ENCODE peak calls at places on chromosomes 7 and 10, in seven cellular contexts. A is SK-N-SH, I is HepG2, K is H1, B is K562, L is HCT116, H is GM12878. V is an unnamed sample.

GRCh38 chr10:10873915-10874314 is 143.8 kb upstream of the CELF2 start:
- DNase-seq in H (no peak), A (no peak), I (no peak), B (no peak), L (no peak), K (no peak), V (no peak)

GRCh38 chr10:103838095-103838395 is 17.3 kb downstream of the SH3PXD2A start:
- DNase-seq in B (no peak), L (no peak), I (no peak), K (no peak), A (no peak), H (no peak), V (no peak)

GRCh38 chr7:5693529-5693928 is 87.9 kb downstream of the RNF216 start:
- DNase-seq in L (no peak), A (no peak), B (no peak), I (peak; percentile 16), K (no peak), H (peak; percentile 89), V (no peak)

GRCh38 chr10:105844653-105845052 is 1203.6 kb downstream of the SORCS3 start:
- DNase-seq in I (no peak), L (no peak), B (no peak), A (no peak), K (no peak), H (no peak), V (no peak)

GRCh38 chr10:105597297-105597696 is 956.2 kb downstream of the SORCS3 start:
- DNase-seq in K (no peak), I (no peak), H (no peak), A (no peak), L (no peak), B (no peak), V (no peak)

GRCh38 chr10:33139191-33139646 is 181.2 kb upstream of the ITGB1 start:
- DNase-seq in B (no peak), H (no peak), K (no peak), I (no peak), A (no peak), L (no peak), V (no peak)

GRCh38 chr10:29189272-29189671 is 99.6 kb upstream of the LYZL1 start:
- DNase-seq in L (no peak), A (no peak), B (no peak), I (no peak), K (no peak), H (no peak), V (no peak)

GRCh38 chr10:112332509-112333228 is 41.2 kb upstream of the ACSL5 start:
- DNase-seq in A (no peak), K (no peak), L (peak; percentile 94), I (peak; percentile 80), B (no peak), H (no peak), V (no peak)

GRCh38 chr7:45924283-45924682 is 3.2 kb upstream of the IGFBP3 start:
- DNase-seq in K (no peak), I (no peak), L (no peak), A (no peak), H (no peak), B (no peak), V (peak; percentile 33)

GRCh38 chr10:22550732-22551131 is 163.6 kb downstream of the PIP4K2A start:
- DNase-seq in I (peak; percentile 40), A (peak; percentile 69), L (peak; percentile 16), K (peak; percentile 91), H (no peak), B (peak; percentile 59), V (no peak)

GRCh38 chr7:128697301-128697905 is 25.3 kb downstream of the GARIN1A start:
- DNase-seq in K (peak; percentile 97), B (peak; percentile 93), H (no peak), A (peak; percentile 89), I (peak; percentile 21), L (no peak), V (no peak)

GRCh38 chr10:131909014-131909808 is 8.4 kb downstream of the PPP2R2D start:
- DNase-seq in H (no peak), B (no peak), L (no peak), I (no peak), K (no peak), A (no peak), V (no peak)

GRCh38 chr10:96831867-96832720 is at the start of gene LCOR:
- DNase-seq in B (peak; percentile 85), I (peak; percentile 71), L (peak; percentile 59), H (no peak), K (peak; percentile 86), A (peak; percentile 99), V (peak; percentile 98)

DNA sequence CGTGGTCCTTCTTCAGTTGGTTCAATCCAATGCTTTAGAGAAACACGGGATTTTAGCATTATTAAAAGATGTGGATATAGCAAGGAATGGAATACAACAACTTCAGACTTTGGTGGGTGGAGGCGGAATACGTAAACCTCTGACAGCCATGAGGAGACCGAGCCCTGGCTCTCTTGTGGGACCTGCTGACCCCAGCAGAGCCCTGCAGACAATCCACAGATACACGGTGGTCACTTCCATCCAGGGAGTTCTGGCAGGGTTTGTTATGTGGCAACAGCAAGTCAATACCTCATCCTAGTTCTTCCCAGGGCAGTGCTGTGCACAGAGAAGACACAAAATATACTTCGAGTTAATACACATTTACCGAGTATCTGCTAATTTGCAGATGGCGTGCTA is 118.5 kb upstream of the DIP2C start:
- DNase-seq in L (no peak), H (no peak), B (no peak), K (no peak), I (no peak), A (no peak), V (no peak)
- TF ChIP-seq JUND in L (no peak), H (no peak), B (no peak), K (no peak), I (no peak), A (no peak), V (no peak)

DNA sequence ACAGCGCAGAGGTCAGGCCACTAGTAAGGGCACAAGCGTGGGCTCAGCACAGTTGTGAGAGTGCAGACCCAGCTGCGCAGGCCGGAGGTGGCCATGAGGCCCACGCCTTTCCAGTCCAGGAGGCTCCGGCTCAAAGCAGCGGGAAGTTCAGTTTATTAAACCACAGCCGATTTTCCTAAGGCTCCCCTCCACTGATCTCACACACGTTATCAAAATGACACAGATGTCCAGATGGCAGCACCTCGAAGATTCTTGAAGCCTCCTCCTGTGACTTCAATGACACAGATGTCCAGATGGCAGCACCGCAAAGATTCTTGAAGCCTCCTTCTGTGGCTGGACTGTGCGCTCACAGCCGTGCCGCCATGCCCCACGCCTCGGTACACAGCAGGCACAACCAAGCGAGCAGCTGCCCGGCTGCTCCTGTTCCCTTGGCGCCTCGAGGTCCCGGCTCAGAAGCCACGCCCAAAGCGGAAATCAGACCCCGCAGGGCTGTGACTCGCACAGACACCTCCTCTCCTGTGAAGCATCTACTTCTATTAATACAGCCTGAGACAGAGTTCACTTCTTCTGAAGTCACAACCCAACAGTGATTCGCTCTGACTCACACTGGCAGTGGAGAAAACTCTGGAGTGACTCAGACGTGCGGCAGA is 122.7 kb downstream of the MAD1L1 start:
- DNase-seq in K (no peak), I (peak; percentile 70), A (no peak), B (peak; percentile 85), H (peak; percentile 36), L (peak; percentile 94), V (no peak)
- TF ChIP-seq JUND in K (no peak), I (no peak), A (no peak), B (peak; percentile 63), H (no peak), L (no peak), V (no peak)

DNA sequence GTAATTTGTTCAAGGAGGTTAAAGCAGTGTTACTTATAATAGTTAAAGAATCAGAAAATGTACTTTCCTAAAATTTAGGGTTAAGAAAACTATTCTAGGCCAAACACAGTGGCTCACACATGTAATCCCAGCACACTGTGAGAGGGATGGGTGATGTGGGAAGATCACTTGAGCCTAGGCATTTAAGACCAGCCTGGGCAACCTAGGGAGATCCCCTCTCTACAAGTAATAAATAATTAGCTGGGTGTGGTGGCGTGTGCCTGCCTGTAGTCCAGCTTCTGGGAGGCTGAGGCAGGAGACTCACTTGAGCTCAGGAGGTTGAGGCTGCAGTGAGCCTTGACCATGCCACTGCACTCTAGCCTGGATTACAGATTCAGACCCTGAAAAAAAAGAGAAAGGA is 3.6 kb upstream of the STEAP2 start:
- DNase-seq in A (no peak), L (no peak), B (no peak), H (no peak), I (no peak), K (no peak), V (no peak)
- TF ChIP-seq JUND in A (no peak), L (no peak), B (no peak), H (no peak), I (no peak), K (no peak), V (no peak)

GRCh38 chr7:129924602-129925001 is 28.2 kb downstream of the UBE2H start:
- DNase-seq in H (no peak), B (no peak), A (no peak), L (no peak), I (no peak), K (peak; percentile 22), V (no peak)

GRCh38 chr7:129919492-129919891 is 33.3 kb downstream of the UBE2H start:
- DNase-seq in A (no peak), K (peak; percentile 39), I (peak; percentile 8), L (no peak), H (no peak), B (no peak), V (no peak)

GRCh38 chr7:129926618-129927017 is 26.1 kb downstream of the UBE2H start:
- DNase-seq in I (no peak), B (no peak), H (no peak), K (no peak), A (no peak), L (no peak), V (no peak)

GRCh38 chr7:129925416-129926002 is 27.3 kb downstream of the UBE2H start:
- DNase-seq in A (no peak), K (peak; percentile 32), L (no peak), I (no peak), H (no peak), B (no peak), V (no peak)

GRCh38 chr7:129923709-129924108 is 29.1 kb downstream of the UBE2H start:
- DNase-seq in L (no peak), I (no peak), A (no peak), B (no peak), H (peak; percentile 39), K (no peak), V (no peak)
- TF ChIP-seq JUND in L (no peak), I (no peak), A (peak; percentile 78), B (no peak), H (no peak), K (no peak), V (no peak)

DNA sequence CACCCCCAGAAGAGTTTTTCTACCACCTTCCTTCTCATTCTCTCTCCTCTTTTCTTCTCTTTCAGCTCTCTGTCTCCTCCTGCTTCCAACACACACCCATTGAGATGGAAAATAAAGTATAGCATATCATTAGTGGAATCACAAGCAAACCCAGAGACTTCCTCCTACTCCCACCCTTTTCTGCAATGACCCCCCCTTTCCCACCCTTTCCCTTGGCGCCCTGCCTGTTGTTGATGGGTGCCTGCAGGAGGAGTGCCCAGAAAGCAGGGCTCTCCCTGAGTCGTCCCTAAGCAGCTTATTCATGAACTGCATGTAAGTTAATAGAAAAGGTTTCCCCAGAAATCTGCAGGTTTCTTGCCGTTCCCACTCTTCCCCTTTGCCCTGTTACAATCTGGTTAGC is 300.0 kb downstream of the PLXNA4 start:
- DNase-seq in L (no peak), I (no peak), A (peak; percentile 47), B (no peak), K (no peak), H (no peak), V (no peak)
- TF ChIP-seq JUND in L (no peak), I (no peak), A (no peak), B (no peak), K (no peak), H (no peak), V (no peak)